ENCODE peak calls at places on chromosomes 12 and 14, in four cellular contexts. H is spleen, M is uterus, O is GM23248. L is an unnamed sample.

GRCh38 chr12:108442077-108442476 is 73.0 kb upstream of the FICD start:
- DNase-seq in H (no peak), M (no peak), O (no peak), L (no peak)

GRCh38 chr14:72780771-72781170 is 113.1 kb downstream of the DPF3 start:
- DNase-seq in H (no peak), M (no peak), O (peak; percentile 85), L (peak; percentile 9)

GRCh38 chr14:75249958-75250336 is 28.7 kb upstream of the FOS start:
- DNase-seq in H (no peak), M (no peak), O (no peak), L (no peak)

GRCh38 chr12:51488281-51488680 is 63.6 kb downstream of the SLC4A8 start:
- DNase-seq in H (no peak), M (no peak), O (no peak), L (no peak)

GRCh38 chr14:99538275-99538674 is 57.1 kb downstream of the CCNK start:
- DNase-seq in H (no peak), M (no peak), O (no peak), L (no peak)

GRCh38 chr14:101733211-101733610 is 28.3 kb upstream of the PPP2R5C start:
- DNase-seq in H (no peak), M (no peak), O (peak; percentile 63), L (peak; percentile 22)

GRCh38 chr14:90551070-90551704 is 154.4 kb downstream of the CALM1 start:
- DNase-seq in H (peak; percentile 41), M (no peak), O (no peak), L (no peak)

GRCh38 chr12:39441963-39442894 is 691 bp downstream of the KIF21A start:
- DNase-seq in H (no peak), M (peak; percentile 37), O (peak; percentile 70), L (peak; percentile 51)

GRCh38 chr12:51191516-51192283 is 18.8 kb upstream of the TFCP2 start:
- DNase-seq in H (no peak), M (no peak), O (no peak), L (no peak)

GRCh38 chr12:13918883-13919282 is 62.5 kb downstream of the GRIN2B start:
- DNase-seq in H (no peak), M (no peak), O (no peak), L (no peak)

GRCh38 chr12:69466867-69467266 is 3.3 kb upstream of the FRS2 start:
- DNase-seq in H (no peak), M (no peak), O (no peak), L (no peak)

GRCh38 chr12:125104978-125105377 is 39.7 kb downstream of the AACS start:
- DNase-seq in H (no peak), M (no peak), O (no peak), L (no peak)

GRCh38 chr12:51421266-51421884 is 3.3 kb upstream of the SLC4A8 start:
- DNase-seq in H (no peak), M (no peak), O (peak; percentile 83), L (peak; percentile 66)

GRCh38 chr12:116977465-116978380 is 67.0 kb downstream of the FBXW8 start:
- DNase-seq in H (no peak), M (no peak), O (no peak), L (no peak)

GRCh38 chr14:96038558-96038919 is 623 bp upstream of the C14orf132 start:
- DNase-seq in H (no peak), M (no peak), O (no peak), L (no peak)

GRCh38 chr12:123069436-123070266 is 81.2 kb downstream of the PITPNM2 start:
- DNase-seq in H (no peak), M (no peak), O (no peak), L (no peak)

GRCh38 chr12:7092229-7092985 is at the start of gene C1R:
- DNase-seq in H (peak; percentile 86), M (peak; percentile 88), O (peak; percentile 72), L (peak; percentile 80)

GRCh38 chr12:7091660-7092228 is 501 bp downstream of the C1R start:
- DNase-seq in H (no peak), M (peak; percentile 65), O (peak; percentile 43), L (peak; percentile 31)

GRCh38 chr12:7089196-7089871 is 2.9 kb downstream of the C1R start:
- DNase-seq in H (no peak), M (no peak), O (no peak), L (no peak)

GRCh38 chr12:7090222-7090998 is 1.8 kb downstream of the C1R start:
- DNase-seq in H (no peak), M (no peak), O (peak; percentile 59), L (no peak)

GRCh38 chr12:7091171-7091570 is 1.1 kb downstream of the C1R start:
- DNase-seq in H (no peak), M (no peak), O (no peak), L (no peak)
- H3K27ac ChIP-seq in H (peak overlapping the region; percentile 82), M (peak overlapping the region; percentile 87), O (no peak overlapping the region), L (peak overlapping the region; percentile 1)

GRCh38 chr14:51990488-51990887 is 1.1 kb downstream of the RTRAF start:
- DNase-seq in H (no peak), M (no peak), O (no peak), L (no peak)
- H3K27ac ChIP-seq in H (peak overlapping the region; percentile 93), M (no peak overlapping the region), O (no peak overlapping the region), L (no peak overlapping the region)

DNA sequence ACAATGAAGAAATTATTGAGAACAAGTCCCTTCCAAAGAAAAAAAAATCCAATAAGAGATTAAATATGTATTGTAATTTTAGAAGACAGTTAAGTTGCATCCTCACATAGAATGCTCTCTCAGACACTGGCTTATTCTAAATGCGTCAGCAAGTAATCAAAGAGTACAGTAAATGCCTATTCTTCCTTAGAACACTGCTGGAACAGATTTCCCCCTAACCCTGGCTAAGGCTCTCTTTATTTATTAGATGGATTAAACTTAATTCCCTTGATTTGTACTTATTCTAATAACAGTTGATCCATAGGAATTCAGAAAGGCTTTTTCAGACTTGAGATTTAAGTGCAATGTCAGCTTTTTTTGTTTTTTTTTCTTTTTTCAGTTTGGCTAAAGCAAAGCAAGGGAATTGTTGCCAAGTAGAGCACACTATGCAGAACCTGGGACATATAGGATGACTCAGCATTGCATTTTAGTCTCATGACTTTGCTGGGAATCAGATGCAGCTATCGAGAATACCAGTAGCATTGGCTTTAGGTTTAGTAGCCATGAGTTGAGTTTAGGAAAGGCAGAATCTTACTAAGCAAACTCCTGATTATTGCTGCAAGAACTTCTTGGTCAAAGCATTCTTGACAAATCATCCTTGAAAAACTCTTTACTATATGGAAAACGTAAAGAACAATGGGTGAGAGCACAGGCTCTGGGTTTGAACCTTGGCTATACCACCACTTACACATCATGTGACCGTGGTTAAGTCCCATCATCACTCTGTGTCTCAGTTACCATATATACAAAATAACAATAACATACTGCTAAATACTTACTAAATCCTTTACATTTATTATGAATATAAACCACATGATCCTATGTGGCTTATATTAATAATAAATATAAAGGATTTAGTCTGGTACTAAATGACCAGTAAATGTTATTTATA is 26.7 kb downstream of the MED21 start:
- DNase-seq in H (no peak), M (no peak), O (peak; percentile 61), L (no peak)
- H3K27ac ChIP-seq in H (no peak overlapping the region), M (no peak overlapping the region), O (no peak overlapping the region), L (no peak overlapping the region)

GRCh38 chr12:6392499-6392898 is 8.5 kb downstream of the LTBR start:
- DNase-seq in H (no peak), M (peak; percentile 27), O (no peak), L (peak; percentile 90)
- H3K27ac ChIP-seq in H (peak overlapping the region; percentile 53), M (peak overlapping the region; percentile 71), O (no peak overlapping the region), L (peak overlapping the region; percentile 83)

GRCh38 chr14:68233385-68233784 is 413.8 kb downstream of the RAD51B start:
- DNase-seq in H (no peak), M (no peak), O (no peak), L (no peak)
- H3K27ac ChIP-seq in H (peak overlapping the region; percentile 71), M (peak overlapping the region; percentile 89), O (peak overlapping the region; percentile 91), L (peak overlapping the region; percentile 74)

GRCh38 chr12:89575405-89575804 is 49.6 kb upstream of the POC1B start:
- DNase-seq in H (no peak), M (no peak), O (peak; percentile 36), L (no peak)
- H3K27ac ChIP-seq in H (no peak overlapping the region), M (no peak overlapping the region), O (peak overlapping the region; percentile 54), L (no peak overlapping the region)

DNA sequence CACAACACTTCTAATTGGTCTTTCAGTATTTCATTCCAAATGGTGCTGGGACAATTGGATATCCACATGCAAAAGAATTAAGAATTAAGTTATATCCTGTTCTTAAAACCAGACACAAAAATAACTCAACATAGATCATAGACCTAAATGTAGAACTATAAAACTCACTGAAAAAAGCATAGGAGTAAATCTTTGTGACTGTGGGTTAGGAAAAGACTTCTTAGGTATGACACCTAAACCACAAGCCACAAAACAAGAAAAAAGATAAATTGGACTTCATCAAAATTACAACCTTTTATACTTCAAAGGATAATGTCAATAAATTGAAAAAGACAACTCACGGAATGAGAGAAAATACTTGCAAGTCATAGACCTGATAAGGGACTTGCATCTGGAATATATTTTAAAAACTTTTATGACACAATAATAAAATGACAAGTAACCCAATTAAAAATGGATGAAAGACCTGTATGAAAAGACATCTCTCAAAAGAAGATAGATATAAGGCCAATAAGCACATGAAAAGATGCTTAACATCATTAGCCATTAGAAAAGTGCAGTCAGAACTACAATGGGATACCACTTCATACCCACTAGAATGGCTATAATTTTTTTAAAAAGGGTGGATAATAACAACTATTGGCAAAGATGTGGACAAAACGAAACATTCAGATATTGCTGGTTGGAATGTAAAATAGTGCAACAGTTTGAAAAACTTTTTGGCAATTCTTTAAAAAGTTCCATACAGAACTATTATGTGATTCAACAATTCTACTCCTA is 72.5 kb upstream of the SLC38A4 start:
- DNase-seq in H (no peak), M (no peak), O (no peak), L (no peak)
- H3K27ac ChIP-seq in H (no peak overlapping the region), M (no peak overlapping the region), O (no peak overlapping the region), L (no peak overlapping the region)